ENCODE peak calls at places on chromosomes 11 and 22, in seven cellular contexts. Y is pancreas, J is spleen, Q is cardiac fibroblast, A is transverse colon, G is fibroblast of mammary gland, N is AG09309. W is an unnamed sample.

GRCh38 chr11:14141676-14142075 is 179.2 kb downstream of the SPON1 start:
- DNase-seq in N (no peak), J (no peak), A (no peak), Y (no peak), Q (no peak), G (peak), W (no peak)

GRCh38 chr11:100790073-100790472 is 103.0 kb downstream of the ARHGAP42 start:
- DNase-seq in Y (no peak), A (no peak), J (no peak), Q (no peak), N (no peak), G (no peak), W (no peak)

GRCh38 chr11:87368151-87368550 is 330.4 kb downstream of the TMEM135 start:
- DNase-seq in A (no peak), N (no peak), Q (no peak), J (no peak), G (no peak), Y (no peak), W (no peak)

GRCh38 chr11:85884581-85885021 is 29.4 kb downstream of the CCDC83 start:
- DNase-seq in N (no peak), G (peak), A (no peak), Q (no peak), J (no peak), Y (no peak), W (no peak)

GRCh38 chr11:77250881-77251640 is 50.4 kb downstream of the GDPD4 start:
- DNase-seq in A (no peak), J (no peak), Y (no peak), G (peak), N (no peak), Q (peak), W (no peak)

GRCh38 chr11:96228472-96228871 is 114.5 kb downstream of the MAML2 start:
- DNase-seq in G (peak), Q (peak), A (peak), N (no peak), J (no peak), Y (peak), W (no peak)

GRCh38 chr11:96827164-96827563 is 437.4 kb downstream of the JRKL start:
- DNase-seq in N (no peak), A (no peak), G (peak), Q (peak), Y (no peak), J (no peak), W (no peak)

GRCh38 chr22:27267145-27267544 is 534.4 kb downstream of the MN1 start:
- DNase-seq in A (no peak), Y (no peak), N (peak), G (no peak), Q (no peak), J (no peak), W (no peak)

GRCh38 chr11:73340164-73340563 is 32.1 kb downstream of the ARHGEF17 start:
- DNase-seq in A (no peak), N (no peak), Y (no peak), G (no peak), Q (no peak), J (no peak), W (no peak)

GRCh38 chr22:21591695-21592094 is 24.2 kb downstream of the UBE2L3 start:
- DNase-seq in J (no peak), Q (no peak), G (no peak), Y (no peak), N (no peak), A (no peak), W (no peak)

GRCh38 chr11:117826832-117827231 is 2.3 kb upstream of the FXYD2 start:
- DNase-seq in G (no peak), N (no peak), Y (no peak), A (no peak), Q (no peak), J (no peak), W (no peak)

GRCh38 chr11:32893947-32894827 is 1.6 kb downstream of the QSER1 start:
- DNase-seq in A (peak), Y (peak), N (peak), J (no peak), G (peak), Q (peak), W (no peak)

GRCh38 chr22:35352214-35353111 is 28.4 kb upstream of the HMOX1 start:
- DNase-seq in G (peak), Q (peak), N (no peak), Y (no peak), J (peak), A (peak), W (no peak)

GRCh38 chr11:12743834-12744449 is 69.7 kb downstream of the TEAD1 start:
- DNase-seq in N (no peak), G (no peak), A (no peak), J (no peak), Y (no peak), Q (no peak), W (no peak)

DNA sequence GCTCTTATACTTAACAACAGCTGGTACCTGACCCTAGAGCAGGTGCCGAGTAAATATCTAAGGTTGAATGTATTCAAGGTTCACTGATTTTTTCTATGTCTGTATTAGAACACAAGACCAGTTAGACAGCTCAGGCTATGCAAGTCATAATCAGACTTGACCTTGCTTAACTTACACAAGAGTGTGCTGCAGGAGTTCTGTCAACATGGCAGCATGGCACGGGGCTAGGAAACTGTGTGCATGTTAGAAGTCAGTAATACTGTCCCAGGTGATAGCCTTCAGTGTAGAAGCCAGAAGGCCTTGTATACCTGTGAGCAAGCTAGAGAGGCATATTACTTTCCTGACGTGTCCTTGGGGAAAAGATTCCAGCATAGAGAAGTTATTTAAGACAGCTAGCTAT is 253.1 kb downstream of the FAT3 start:
- DNase-seq in N (no peak), G (no peak), Y (peak), A (no peak), J (no peak), Q (no peak), W (no peak)
- TF ChIP-seq CTCF in N (no peak), G (no peak), Y (no peak), A (no peak), J (no peak), Q (no peak), W (no peak)

DNA sequence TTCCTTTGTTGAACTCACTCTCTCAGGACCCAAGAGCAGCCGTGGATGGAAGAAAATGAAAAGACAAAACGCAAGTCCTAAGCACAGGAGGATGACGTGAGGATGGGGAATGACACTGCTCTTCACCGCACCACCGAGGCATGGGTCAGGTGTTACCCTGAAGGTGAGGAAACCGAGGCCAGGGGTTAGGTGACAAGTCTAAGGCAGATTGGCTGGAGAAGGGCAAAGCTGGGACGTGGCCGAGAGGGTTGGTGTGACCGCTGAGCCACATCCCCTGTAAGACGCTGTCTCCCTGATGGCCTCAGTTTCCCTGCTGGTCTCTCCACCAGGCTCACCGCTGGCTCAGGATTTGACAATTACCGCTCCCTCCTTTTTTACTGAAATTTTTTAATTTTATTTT is 284.4 kb downstream of the CTTN start:
- DNase-seq in Q (no peak), Y (no peak), N (no peak), J (peak), G (no peak), A (no peak), W (peak)
- TF ChIP-seq CTCF in Q (no peak), Y (no peak), N (no peak), J (no peak), G (no peak), A (no peak), W (no peak)

GRCh38 chr11:64248578-64248977 is 1.8 kb upstream of the PPP1R14B start:
- DNase-seq in Q (no peak), Y (no peak), A (peak), N (no peak), J (no peak), G (no peak), W (no peak)

GRCh38 chr11:64245401-64245796 is 1.3 kb downstream of the PPP1R14B start:
- DNase-seq in G (no peak), J (peak), Y (peak), A (peak), Q (no peak), N (no peak), W (no peak)

GRCh38 chr11:64247729-64248531 is 1.2 kb upstream of the PPP1R14B start:
- DNase-seq in G (no peak), A (peak), Y (no peak), J (no peak), Q (no peak), N (no peak), W (no peak)

GRCh38 chr11:64245797-64246623 is 733 bp downstream of the PPP1R14B start:
- DNase-seq in J (peak), N (peak), A (peak), Q (peak), G (peak), Y (peak), W (no peak)

DNA sequence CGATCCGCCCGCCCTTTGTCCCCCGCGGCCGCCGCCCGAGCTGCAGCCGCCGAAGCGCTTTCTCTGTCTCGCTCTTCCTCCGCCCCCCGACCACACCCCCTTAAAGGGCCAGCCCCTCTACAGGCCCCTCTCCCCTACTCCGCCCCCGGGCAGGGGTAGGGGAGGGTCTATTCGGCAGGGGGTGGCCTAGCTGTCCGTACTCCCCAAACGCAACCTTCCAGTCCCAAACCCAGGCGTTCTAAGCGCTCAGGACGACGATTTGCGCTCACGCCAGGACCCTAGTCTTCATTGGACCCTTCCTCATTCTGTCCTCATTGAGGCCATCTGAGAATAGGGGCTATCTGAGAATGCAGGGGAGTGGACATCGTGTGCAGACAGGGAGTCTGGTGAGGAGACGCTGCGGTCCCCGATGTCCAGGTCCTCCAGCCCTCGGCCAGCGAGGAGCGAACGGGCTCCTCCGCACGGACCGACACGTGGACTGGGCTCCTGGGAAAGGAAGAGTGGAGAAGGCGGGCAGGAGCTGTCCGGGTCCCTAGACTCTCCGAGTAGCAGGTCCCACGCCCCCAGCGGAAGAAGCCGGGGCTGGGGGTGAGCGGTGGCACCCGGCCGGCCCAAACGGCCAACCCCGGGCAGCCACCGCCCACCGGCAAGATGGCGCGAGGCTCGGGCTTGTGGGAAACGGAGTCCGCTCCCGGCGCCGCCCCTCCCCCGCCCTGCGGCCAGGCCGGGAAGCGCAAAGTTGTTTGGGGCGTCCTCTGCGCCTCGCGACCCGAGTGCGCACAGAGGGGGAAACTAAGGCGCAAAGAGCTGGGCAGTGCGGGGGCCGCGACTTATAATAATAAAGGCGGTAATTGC is at the start of gene PPP1R14B:
- DNase-seq in Q (peak), G (peak), A (peak), J (peak), N (no peak), Y (peak), W (no peak)
- TF ChIP-seq CTCF in Q (no peak), G (no peak), A (peak), J (peak), N (no peak), Y (peak), W (peak)

DNA sequence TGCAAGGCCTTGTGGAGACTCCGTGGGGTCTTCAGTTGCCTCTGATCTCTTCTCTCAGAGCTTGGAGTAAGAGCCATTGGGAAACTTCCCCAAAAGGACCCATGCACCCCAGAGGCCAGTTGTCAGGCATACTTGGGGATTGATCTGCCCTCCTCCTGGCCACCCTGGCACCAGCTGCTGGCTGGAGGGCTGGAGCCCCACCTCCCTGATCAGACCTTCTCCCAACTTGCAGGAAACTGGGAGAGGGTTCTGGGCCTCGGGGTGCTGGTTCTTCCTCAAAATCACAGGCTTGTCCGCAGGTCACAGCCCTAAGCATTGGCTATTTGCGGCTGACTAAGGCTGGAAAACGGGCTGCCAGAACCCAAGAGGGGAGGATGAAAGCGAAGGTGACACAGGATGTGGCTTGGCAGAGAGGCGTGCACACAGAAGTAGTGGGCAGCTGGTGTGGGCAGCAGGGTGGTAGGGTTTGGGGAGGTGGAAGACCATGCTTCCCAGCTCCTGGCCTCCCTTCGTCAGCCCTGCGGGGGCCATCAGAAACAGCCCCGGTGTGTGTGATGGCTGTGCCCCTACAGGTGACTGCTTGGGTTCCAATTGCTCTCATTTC is 1.3 kb upstream of the DGKZ start:
- DNase-seq in J (peak), Y (no peak), N (no peak), G (no peak), A (no peak), Q (no peak), W (no peak)
- TF ChIP-seq CTCF in J (no peak), Y (no peak), N (no peak), G (no peak), A (no peak), Q (no peak), W (no peak)

GRCh38 chr22:37976547-37976946 is 7.8 kb downstream of the SOX10 start:
- DNase-seq in Y (no peak), J (no peak), G (no peak), N (no peak), A (no peak), Q (no peak), W (no peak)
- TF ChIP-seq CTCF in Y (no peak), J (no peak), G (no peak), N (no peak), A (no peak), Q (no peak), W (no peak)

DNA sequence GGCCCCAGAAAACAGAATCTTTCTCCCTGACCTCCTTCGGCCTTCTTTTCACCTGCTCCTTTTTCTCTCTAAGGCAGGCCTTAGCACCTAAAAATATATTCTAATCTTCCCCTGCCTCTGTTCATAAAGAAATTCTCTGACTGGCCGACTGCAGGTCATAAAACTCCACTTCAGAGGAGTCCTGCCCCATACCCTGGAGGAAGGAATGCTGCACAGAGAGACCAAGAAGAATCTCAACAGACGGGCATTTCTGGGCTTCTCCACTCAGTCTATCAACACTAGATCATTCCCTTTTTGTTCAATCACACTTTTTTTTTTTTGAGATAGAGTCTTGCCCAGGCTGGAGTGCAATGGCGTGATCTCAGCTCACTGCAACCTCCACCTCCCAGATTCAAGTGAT is 19.7 kb upstream of the PGA3 start:
- DNase-seq in J (no peak), Y (no peak), A (no peak), G (no peak), N (no peak), Q (no peak), W (no peak)
- TF ChIP-seq CTCF in J (no peak), Y (no peak), A (no peak), G (no peak), N (peak), Q (peak), W (peak)

W was measured in chondrocyte.